ENCODE peak calls at places on chromosome 21, in seven cellular contexts. S is HCT116; N is aorta; R is esophagus mucosa; Z is activated B cell treated with CpG ODN at 0.5 μM for 24 hours; I is CD4-positive, alpha-beta T cell; K is gastroesophageal sphincter. B is an unnamed sample.

GRCh38 chr21:36260802-36261201 is 59.2 kb upstream of the MORC3 start:
- ATAC-seq in Z (peak; percentile 43), R (no peak), K (no peak), S (no peak), I (peak; percentile 22), N (no peak), B (peak; percentile 62)

GRCh38 chr21:14673649-14674048 is 127.5 kb upstream of the SAMSN1 start:
- ATAC-seq in K (no peak), R (no peak), Z (no peak), I (no peak), S (no peak), N (no peak), B (no peak)

GRCh38 chr21:44701023-44701400 is 4.0 kb downstream of the KRTAP10-12 start:
- ATAC-seq in R (no peak), I (no peak), S (no peak), N (no peak), Z (no peak), K (no peak), B (no peak)

GRCh38 chr21:28975401-28975800 is 17.3 kb downstream of the LTN1 start:
- ATAC-seq in S (no peak), N (no peak), R (no peak), Z (no peak), K (no peak), I (no peak), B (no peak)

GRCh38 chr21:25127007-25127406 is 480.3 kb downstream of the MRPL39 start:
- ATAC-seq in I (no peak), N (no peak), S (no peak), K (no peak), Z (no peak), R (no peak), B (no peak)

GRCh38 chr21:31735518-31735992 is 3.6 kb upstream of the SCAF4 start:
- ATAC-seq in N (no peak), S (no peak), I (no peak), R (no peak), Z (no peak), K (no peak), B (no peak)

GRCh38 chr21:33237446-33237845 is 7.7 kb downstream of the IFNAR2 start:
- ATAC-seq in I (no peak), N (no peak), S (no peak), K (no peak), Z (no peak), R (no peak), B (no peak)

GRCh38 chr21:32710069-32710784 is 17.6 kb downstream of the SYNJ1 start:
- ATAC-seq in Z (no peak), I (no peak), K (no peak), R (no peak), S (no peak), N (no peak), B (no peak)

GRCh38 chr21:41926807-41927171 is 27.0 kb downstream of the C2CD2 start:
- ATAC-seq in Z (no peak), S (no peak), N (no peak), R (no peak), K (peak; percentile 2), I (peak; percentile 32), B (no peak)

GRCh38 chr21:42423197-42423675 is 19.5 kb downstream of the UBASH3A start:
- ATAC-seq in R (no peak), K (no peak), Z (peak; percentile 28), N (no peak), S (no peak), I (peak; percentile 39), B (peak; percentile 82)

GRCh38 chr21:46540087-46540710 is 64.7 kb downstream of the S100B start:
- ATAC-seq in S (no peak), R (no peak), Z (no peak), N (no peak), I (peak; percentile 65), K (no peak), B (no peak)

GRCh38 chr21:45386728-45387371 is 18.1 kb upstream of the COL18A1 start:
- ATAC-seq in S (peak; percentile 56), Z (no peak), N (peak; percentile 51), I (no peak), K (peak; percentile 72), R (no peak), B (no peak)

GRCh38 chr21:40404319-40404906 is 442.5 kb downstream of the DSCAM start:
- ATAC-seq in N (no peak), R (peak; percentile 60), K (peak; percentile 65), S (no peak), Z (no peak), I (no peak), B (no peak)

GRCh38 chr21:17548262-17548661 is 35.4 kb downstream of the CXADR start:
- ATAC-seq in K (no peak), I (no peak), Z (no peak), N (no peak), R (peak; percentile 37), S (no peak), B (no peak)

GRCh38 chr21:42189860-42190491 is 29.0 kb upstream of the ABCG1 start:
- ATAC-seq in I (no peak), S (no peak), N (no peak), R (no peak), Z (no peak), K (no peak), B (no peak)

GRCh38 chr21:36403713-36404112 is 18.5 kb downstream of the CHAF1B start:
- ATAC-seq in I (no peak), R (peak; percentile 52), S (no peak), N (no peak), K (no peak), Z (no peak), B (no peak)

GRCh38 chr21:17368748-17369363 is 144.0 kb upstream of the CXADR start:
- ATAC-seq in K (peak; percentile 21), I (no peak), R (no peak), S (no peak), Z (no peak), N (no peak), B (no peak)

GRCh38 chr21:24160528-24160927 is 1446.8 kb downstream of the MRPL39 start:
- ATAC-seq in S (no peak), N (no peak), K (no peak), Z (no peak), I (no peak), R (no peak), B (no peak)

GRCh38 chr21:14487490-14488432 is 58.4 kb downstream of the SAMSN1 start:
- ATAC-seq in S (no peak), Z (no peak), R (no peak), I (no peak), N (no peak), K (no peak), B (peak; percentile 55)

GRCh38 chr21:16004121-16004520 is 274.3 kb downstream of the USP25 start:
- ATAC-seq in S (no peak), N (no peak), Z (no peak), I (no peak), K (no peak), R (no peak), B (no peak)

GRCh38 chr21:14866859-14867560 is 197.8 kb downstream of the NRIP1 start:
- ATAC-seq in I (no peak), Z (no peak), S (no peak), K (no peak), R (no peak), N (no peak), B (no peak)

GRCh38 chr21:42164064-42164789 is 54.7 kb upstream of the ABCG1 start:
- ATAC-seq in K (peak; percentile 58), R (peak; percentile 60), N (peak; percentile 67), Z (peak; percentile 76), S (peak; percentile 91), I (peak; percentile 34), B (peak; percentile 83)

GRCh38 chr21:45306832-45307571 is 19.3 kb upstream of the POFUT2 start:
- ATAC-seq in N (peak; percentile 76), S (no peak), I (no peak), K (peak; percentile 84), R (no peak), Z (no peak), B (no peak)

GRCh38 chr21:42049578-42050430 is 21.3 kb upstream of the UMODL1 start:
- ATAC-seq in K (no peak), S (no peak), I (no peak), Z (no peak), R (no peak), N (no peak), B (no peak)

GRCh38 chr21:42547906-42548365 is 34.3 kb downstream of the SLC37A1 start:
- ATAC-seq in I (no peak), R (no peak), S (no peak), Z (no peak), N (peak; percentile 8), K (no peak), B (no peak)

GRCh38 chr21:41345934-41346685 is 15.7 kb upstream of the MX2 start:
- ATAC-seq in Z (no peak), S (no peak), K (no peak), I (no peak), N (no peak), R (peak; percentile 66), B (no peak)

GRCh38 chr21:41593784-41594138 is 85.8 kb upstream of the TMPRSS2 start:
- ATAC-seq in R (no peak), K (no peak), Z (no peak), S (no peak), N (no peak), I (no peak), B (no peak)

GRCh38 chr21:39714331-39714730 is 30.7 kb upstream of the IGSF5 start:
- ATAC-seq in I (no peak), Z (no peak), R (no peak), K (no peak), N (no peak), S (no peak), B (no peak)

GRCh38 chr21:45513741-45514310 is 28.4 kb downstream of the SLC19A1 start:
- ATAC-seq in K (no peak), N (no peak), S (no peak), Z (no peak), R (peak; percentile 14), I (no peak), B (no peak)

GRCh38 chr21:15966216-15966615 is 236.4 kb downstream of the USP25 start:
- ATAC-seq in R (peak; percentile 39), S (no peak), N (no peak), K (no peak), Z (no peak), I (no peak), B (no peak)

GRCh38 chr21:38839683-38840286 is 34.1 kb downstream of the ETS2 start:
- ATAC-seq in I (no peak), R (peak; percentile 71), N (no peak), Z (no peak), K (no peak), S (no peak), B (no peak)

GRCh38 chr21:33364830-33365229 is 38.4 kb upstream of the IFNGR2 start:
- ATAC-seq in Z (no peak), N (no peak), K (no peak), S (no peak), R (no peak), I (no peak), B (no peak)

GRCh38 chr21:32520885-32521735 is 64.2 kb downstream of the TCP10L start:
- ATAC-seq in I (no peak), R (peak; percentile 47), S (no peak), N (peak; percentile 78), Z (no peak), K (peak; percentile 72), B (no peak)

GRCh38 chr21:41396452-41397107 is 29.5 kb upstream of the MX1 start:
- ATAC-seq in S (no peak), R (peak; percentile 92), Z (no peak), I (no peak), K (peak; percentile 70), N (peak; percentile 50), B (no peak)

GRCh38 chr21:33969600-33969999 is 54.0 kb upstream of the ATP5PO start:
- ATAC-seq in K (no peak), S (no peak), I (no peak), Z (no peak), R (no peak), N (no peak), B (no peak)

GRCh38 chr21:31108969-31109368 is 70.7 kb upstream of the KRTAP19-8 start:
- ATAC-seq in R (no peak), Z (no peak), S (peak; percentile 57), N (no peak), K (no peak), I (no peak), B (no peak)

GRCh38 chr21:42360317-42360716 is 6.0 kb downstream of the TFF1 start:
- ATAC-seq in R (no peak), K (no peak), S (peak; percentile 95), N (no peak), I (no peak), Z (no peak), B (no peak)

GRCh38 chr21:34128124-34128523 is 54.7 kb downstream of the MRPS6 start:
- ATAC-seq in N (peak; percentile 79), K (no peak), I (no peak), Z (no peak), S (no peak), R (no peak), B (no peak)